ENCODE peak calls at places on chromosomes 7 and 10, in five cellular contexts. One of them, this sample, is unnamed.

GRCh38 chr10:71860243-71861029 is 9.4 kb upstream of the PSAP start:
- DNase-seq in stimulated activated CD8-positive, alpha-beta memory T cell treated with anti-CD3 and anti-CD28 coated beads, Interleukin-12 subunit alpha, Interleukin-12 subunit beta, amount 100 ng/mL, for 4 hours: no peak
- DNase-seq in myocyte: peak
- DNase-seq in naive thymus-derived CD8-positive, alpha-beta T cell: no peak
- DNase-seq in NCI-H2081: peak
- DNase-seq in this sample: peak

GRCh38 chr7:135761751-135762488 is 13.3 kb upstream of the FAM180A start:
- DNase-seq in stimulated activated CD8-positive, alpha-beta memory T cell treated with anti-CD3 and anti-CD28 coated beads, Interleukin-12 subunit alpha, Interleukin-12 subunit beta, amount 100 ng/mL, for 4 hours: no peak
- DNase-seq in myocyte: peak
- DNase-seq in naive thymus-derived CD8-positive, alpha-beta T cell: no peak
- DNase-seq in NCI-H2081: no peak
- DNase-seq in this sample: peak

GRCh38 chr10:76297787-76298281 is 866.4 kb downstream of the LRMDA start:
- DNase-seq in stimulated activated CD8-positive, alpha-beta memory T cell treated with anti-CD3 and anti-CD28 coated beads, Interleukin-12 subunit alpha, Interleukin-12 subunit beta, amount 100 ng/mL, for 4 hours: no peak
- DNase-seq in myocyte: no peak
- DNase-seq in naive thymus-derived CD8-positive, alpha-beta T cell: no peak
- DNase-seq in NCI-H2081: peak
- DNase-seq in this sample: no peak

GRCh38 chr10:71726673-71727428 is 7.3 kb upstream of the C10orf105 start:
- DNase-seq in stimulated activated CD8-positive, alpha-beta memory T cell treated with anti-CD3 and anti-CD28 coated beads, Interleukin-12 subunit alpha, Interleukin-12 subunit beta, amount 100 ng/mL, for 4 hours: no peak
- DNase-seq in myocyte: no peak
- DNase-seq in naive thymus-derived CD8-positive, alpha-beta T cell: no peak
- DNase-seq in NCI-H2081: no peak
- DNase-seq in this sample: no peak

GRCh38 chr10:59970396-59971368 is 64.3 kb upstream of the CCDC6 start:
- DNase-seq in stimulated activated CD8-positive, alpha-beta memory T cell treated with anti-CD3 and anti-CD28 coated beads, Interleukin-12 subunit alpha, Interleukin-12 subunit beta, amount 100 ng/mL, for 4 hours: no peak
- DNase-seq in myocyte: no peak
- DNase-seq in naive thymus-derived CD8-positive, alpha-beta T cell: no peak
- DNase-seq in NCI-H2081: no peak
- DNase-seq in this sample: no peak

GRCh38 chr7:22601812-22602568 is 102.0 kb upstream of the STEAP1B start:
- DNase-seq in stimulated activated CD8-positive, alpha-beta memory T cell treated with anti-CD3 and anti-CD28 coated beads, Interleukin-12 subunit alpha, Interleukin-12 subunit beta, amount 100 ng/mL, for 4 hours: no peak
- DNase-seq in myocyte: peak
- DNase-seq in naive thymus-derived CD8-positive, alpha-beta T cell: no peak
- DNase-seq in NCI-H2081: no peak
- DNase-seq in this sample: no peak

GRCh38 chr7:96778263-96778662 is 68.6 kb upstream of the SEM1 start:
- DNase-seq in stimulated activated CD8-positive, alpha-beta memory T cell treated with anti-CD3 and anti-CD28 coated beads, Interleukin-12 subunit alpha, Interleukin-12 subunit beta, amount 100 ng/mL, for 4 hours: no peak
- DNase-seq in myocyte: no peak
- DNase-seq in naive thymus-derived CD8-positive, alpha-beta T cell: no peak
- DNase-seq in NCI-H2081: peak
- DNase-seq in this sample: no peak

GRCh38 chr7:104045183-104045582 is 55.7 kb upstream of the RELN start:
- DNase-seq in stimulated activated CD8-positive, alpha-beta memory T cell treated with anti-CD3 and anti-CD28 coated beads, Interleukin-12 subunit alpha, Interleukin-12 subunit beta, amount 100 ng/mL, for 4 hours: no peak
- DNase-seq in myocyte: peak
- DNase-seq in naive thymus-derived CD8-positive, alpha-beta T cell: no peak
- DNase-seq in NCI-H2081: no peak
- DNase-seq in this sample: no peak

GRCh38 chr7:111729483-111729882 is 167.2 kb upstream of the IMMP2L start:
- DNase-seq in stimulated activated CD8-positive, alpha-beta memory T cell treated with anti-CD3 and anti-CD28 coated beads, Interleukin-12 subunit alpha, Interleukin-12 subunit beta, amount 100 ng/mL, for 4 hours: no peak
- DNase-seq in myocyte: no peak
- DNase-seq in naive thymus-derived CD8-positive, alpha-beta T cell: no peak
- DNase-seq in NCI-H2081: no peak
- DNase-seq in this sample: no peak

This sample was measured in SJCRH30.